ENCODE peak calls at places on chromosomes 4 and X, in ten cellular contexts. One of them, this sample, is unnamed.

GRCh38 chrX:21959362-21960051 is 19.0 kb downstream of the SMS start:
- DNase-seq in endodermal cell: peak; percentile 42
- DNase-seq in A549: no peak
- DNase-seq in GM23338: no peak
- DNase-seq in AG04450: no peak
- DNase-seq in astrocyte of the cerebellum: no peak
- DNase-seq in stomach: no peak
- DNase-seq in upper lobe of right lung: no peak
- DNase-seq in DND-41: no peak
- DNase-seq in cardiac muscle cell: no peak
- DNase-seq in this sample: no peak

GRCh38 chr4:76197971-76198410 is 15.6 kb downstream of the SCARB2 start:
- DNase-seq in endodermal cell: no peak
- DNase-seq in A549: no peak
- DNase-seq in GM23338: no peak
- DNase-seq in AG04450: peak; percentile 32
- DNase-seq in astrocyte of the cerebellum: peak; percentile 61
- DNase-seq in stomach: no peak
- DNase-seq in upper lobe of right lung: peak; percentile 71
- DNase-seq in DND-41: no peak
- DNase-seq in cardiac muscle cell: no peak
- DNase-seq in this sample: peak; percentile 56

GRCh38 chrX:103797691-103798090 is 21.1 kb downstream of the PLP1 start:
- DNase-seq in endodermal cell: no peak
- DNase-seq in A549: no peak
- DNase-seq in GM23338: no peak
- DNase-seq in AG04450: no peak
- DNase-seq in astrocyte of the cerebellum: no peak
- DNase-seq in stomach: no peak
- DNase-seq in upper lobe of right lung: no peak
- DNase-seq in DND-41: no peak
- DNase-seq in cardiac muscle cell: no peak
- DNase-seq in this sample: no peak

GRCh38 chr4:37537484-37537883 is 148.7 kb downstream of the RELL1 start:
- DNase-seq in endodermal cell: no peak
- DNase-seq in A549: no peak
- DNase-seq in GM23338: no peak
- DNase-seq in AG04450: no peak
- DNase-seq in astrocyte of the cerebellum: no peak
- DNase-seq in stomach: no peak
- DNase-seq in upper lobe of right lung: no peak
- DNase-seq in DND-41: no peak
- DNase-seq in cardiac muscle cell: no peak
- DNase-seq in this sample: no peak

GRCh38 chrX:67654301-67654700 is 110.5 kb downstream of the AR start:
- DNase-seq in endodermal cell: no peak
- DNase-seq in A549: no peak
- DNase-seq in GM23338: peak; percentile 4
- DNase-seq in AG04450: no peak
- DNase-seq in astrocyte of the cerebellum: no peak
- DNase-seq in stomach: peak; percentile 37
- DNase-seq in upper lobe of right lung: no peak
- DNase-seq in DND-41: no peak
- DNase-seq in cardiac muscle cell: no peak
- DNase-seq in this sample: no peak

GRCh38 chr4:110020139-110020538 is 107.5 kb downstream of the EGF start:
- DNase-seq in endodermal cell: peak; percentile 58
- DNase-seq in A549: no peak
- DNase-seq in GM23338: peak; percentile 57
- DNase-seq in AG04450: no peak
- DNase-seq in astrocyte of the cerebellum: peak; percentile 23
- DNase-seq in stomach: no peak
- DNase-seq in upper lobe of right lung: no peak
- DNase-seq in DND-41: no peak
- DNase-seq in cardiac muscle cell: peak; percentile 30
- DNase-seq in this sample: no peak

GRCh38 chr4:20044502-20044911 is 207.2 kb upstream of the SLIT2 start:
- DNase-seq in endodermal cell: no peak
- DNase-seq in A549: no peak
- DNase-seq in GM23338: no peak
- DNase-seq in AG04450: peak; percentile 4
- DNase-seq in astrocyte of the cerebellum: no peak
- DNase-seq in stomach: no peak
- DNase-seq in upper lobe of right lung: no peak
- DNase-seq in DND-41: no peak
- DNase-seq in cardiac muscle cell: no peak
- DNase-seq in this sample: no peak

GRCh38 chrX:86061407-86061806 is 14.0 kb upstream of the CHM start:
- DNase-seq in endodermal cell: no peak
- DNase-seq in A549: no peak
- DNase-seq in GM23338: no peak
- DNase-seq in AG04450: no peak
- DNase-seq in astrocyte of the cerebellum: no peak
- DNase-seq in stomach: no peak
- DNase-seq in upper lobe of right lung: no peak
- DNase-seq in DND-41: no peak
- DNase-seq in cardiac muscle cell: no peak
- DNase-seq in this sample: no peak

GRCh38 chr4:87068591-87069021 is 133.8 kb downstream of the AFF1 start:
- DNase-seq in endodermal cell: no peak
- DNase-seq in A549: no peak
- DNase-seq in GM23338: no peak
- DNase-seq in AG04450: no peak
- DNase-seq in astrocyte of the cerebellum: no peak
- DNase-seq in stomach: no peak
- DNase-seq in upper lobe of right lung: no peak
- DNase-seq in DND-41: no peak
- DNase-seq in cardiac muscle cell: no peak
- DNase-seq in this sample: no peak

GRCh38 chr4:90027565-90027964 is 99.6 kb upstream of the CCSER1 start:
- DNase-seq in endodermal cell: no peak
- DNase-seq in A549: no peak
- DNase-seq in GM23338: no peak
- DNase-seq in AG04450: no peak
- DNase-seq in astrocyte of the cerebellum: no peak
- DNase-seq in stomach: no peak
- DNase-seq in upper lobe of right lung: no peak
- DNase-seq in DND-41: no peak
- DNase-seq in cardiac muscle cell: no peak
- DNase-seq in this sample: no peak

GRCh38 chr4:90030202-90030601 is 97.0 kb upstream of the CCSER1 start:
- DNase-seq in endodermal cell: no peak
- DNase-seq in A549: no peak
- DNase-seq in GM23338: no peak
- DNase-seq in AG04450: no peak
- DNase-seq in astrocyte of the cerebellum: no peak
- DNase-seq in stomach: no peak
- DNase-seq in upper lobe of right lung: no peak
- DNase-seq in DND-41: no peak
- DNase-seq in cardiac muscle cell: no peak
- DNase-seq in this sample: no peak

GRCh38 chr4:90028460-90028859 is 98.7 kb upstream of the CCSER1 start:
- DNase-seq in endodermal cell: no peak
- DNase-seq in A549: no peak
- DNase-seq in GM23338: no peak
- DNase-seq in AG04450: no peak
- DNase-seq in astrocyte of the cerebellum: no peak
- DNase-seq in stomach: no peak
- DNase-seq in upper lobe of right lung: no peak
- DNase-seq in DND-41: no peak
- DNase-seq in cardiac muscle cell: no peak
- DNase-seq in this sample: no peak

GRCh38 chr4:90024519-90024918 is 102.7 kb upstream of the CCSER1 start:
- DNase-seq in endodermal cell: no peak
- DNase-seq in A549: no peak
- DNase-seq in GM23338: no peak
- DNase-seq in AG04450: no peak
- DNase-seq in astrocyte of the cerebellum: no peak
- DNase-seq in stomach: no peak
- DNase-seq in upper lobe of right lung: no peak
- DNase-seq in DND-41: no peak
- DNase-seq in cardiac muscle cell: no peak
- DNase-seq in this sample: no peak

GRCh38 chr4:90025248-90025647 is 101.9 kb upstream of the CCSER1 start:
- DNase-seq in endodermal cell: no peak
- DNase-seq in A549: peak; percentile 1
- DNase-seq in GM23338: peak; percentile 39
- DNase-seq in AG04450: no peak
- DNase-seq in astrocyte of the cerebellum: peak; percentile 2
- DNase-seq in stomach: no peak
- DNase-seq in upper lobe of right lung: no peak
- DNase-seq in DND-41: no peak
- DNase-seq in cardiac muscle cell: peak; percentile 17
- DNase-seq in this sample: no peak
- TF ChIP-seq CTCF in endodermal cell: peak; percentile 73
- TF ChIP-seq CTCF in A549: peak; percentile 14
- TF ChIP-seq CTCF in GM23338: no peak
- TF ChIP-seq CTCF in AG04450: peak; percentile 29
- TF ChIP-seq CTCF in astrocyte of the cerebellum: peak; percentile 24
- TF ChIP-seq CTCF in stomach: no peak
- TF ChIP-seq CTCF in upper lobe of right lung: peak; percentile 16
- TF ChIP-seq CTCF in DND-41: no peak
- TF ChIP-seq CTCF in cardiac muscle cell: peak; percentile 19
- TF ChIP-seq CTCF in this sample: peak; percentile 22

DNA sequence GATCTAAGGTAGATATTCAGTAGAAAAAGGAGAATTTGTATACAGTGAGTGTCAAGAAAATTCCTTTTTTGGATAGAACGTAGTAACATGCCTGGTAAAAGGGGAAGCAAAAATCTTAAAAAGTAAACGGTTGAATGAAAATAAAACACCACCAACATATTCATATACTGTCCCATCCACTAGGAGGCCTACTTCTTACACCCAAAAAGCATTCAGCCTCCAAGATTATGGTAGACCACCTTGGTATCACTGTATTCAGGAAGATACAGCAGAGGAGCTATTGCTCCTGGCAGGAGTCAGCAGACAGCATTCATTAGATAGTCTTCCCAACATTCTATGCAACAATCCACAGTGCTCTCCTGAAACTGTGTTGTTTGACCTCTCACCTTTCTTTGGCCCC is 274.6 kb upstream of the MAGEB2 start:
- DNase-seq in endodermal cell: no peak
- DNase-seq in A549: no peak
- DNase-seq in GM23338: peak; percentile 3
- DNase-seq in AG04450: no peak
- DNase-seq in astrocyte of the cerebellum: no peak
- DNase-seq in stomach: no peak
- DNase-seq in upper lobe of right lung: no peak
- DNase-seq in DND-41: no peak
- DNase-seq in cardiac muscle cell: no peak
- DNase-seq in this sample: no peak
- TF ChIP-seq CTCF in endodermal cell: peak; percentile 62
- TF ChIP-seq CTCF in A549: no peak
- TF ChIP-seq CTCF in GM23338: peak; percentile 40
- TF ChIP-seq CTCF in AG04450: no peak
- TF ChIP-seq CTCF in astrocyte of the cerebellum: no peak
- TF ChIP-seq CTCF in stomach: no peak
- TF ChIP-seq CTCF in upper lobe of right lung: no peak
- TF ChIP-seq CTCF in DND-41: no peak
- TF ChIP-seq CTCF in cardiac muscle cell: no peak
- TF ChIP-seq CTCF in this sample: no peak

GRCh38 chr4:159016527-159017137 is 86.2 kb upstream of the RAPGEF2 start:
- DNase-seq in endodermal cell: peak; percentile 88
- DNase-seq in A549: no peak
- DNase-seq in GM23338: peak; percentile 80
- DNase-seq in AG04450: no peak
- DNase-seq in astrocyte of the cerebellum: no peak
- DNase-seq in stomach: no peak
- DNase-seq in upper lobe of right lung: no peak
- DNase-seq in DND-41: no peak
- DNase-seq in cardiac muscle cell: peak; percentile 23
- DNase-seq in this sample: no peak
- TF ChIP-seq CTCF in endodermal cell: peak; percentile 50
- TF ChIP-seq CTCF in A549: no peak
- TF ChIP-seq CTCF in GM23338: peak; percentile 53
- TF ChIP-seq CTCF in AG04450: peak; percentile 41
- TF ChIP-seq CTCF in astrocyte of the cerebellum: peak; percentile 29
- TF ChIP-seq CTCF in stomach: no peak
- TF ChIP-seq CTCF in upper lobe of right lung: no peak
- TF ChIP-seq CTCF in DND-41: no peak
- TF ChIP-seq CTCF in cardiac muscle cell: peak; percentile 20
- TF ChIP-seq CTCF in this sample: no peak

GRCh38 chr4:112735474-112735951 is 98.6 kb downstream of the LARP7 start:
- DNase-seq in endodermal cell: no peak
- DNase-seq in A549: no peak
- DNase-seq in GM23338: no peak
- DNase-seq in AG04450: no peak
- DNase-seq in astrocyte of the cerebellum: no peak
- DNase-seq in stomach: no peak
- DNase-seq in upper lobe of right lung: no peak
- DNase-seq in DND-41: no peak
- DNase-seq in cardiac muscle cell: no peak
- DNase-seq in this sample: peak; percentile 42
- TF ChIP-seq CTCF in endodermal cell: peak; percentile 45
- TF ChIP-seq CTCF in A549: no peak
- TF ChIP-seq CTCF in GM23338: peak; percentile 17
- TF ChIP-seq CTCF in AG04450: no peak
- TF ChIP-seq CTCF in astrocyte of the cerebellum: no peak
- TF ChIP-seq CTCF in stomach: no peak
- TF ChIP-seq CTCF in upper lobe of right lung: no peak
- TF ChIP-seq CTCF in DND-41: no peak
- TF ChIP-seq CTCF in cardiac muscle cell: no peak
- TF ChIP-seq CTCF in this sample: no peak

GRCh38 chr4:121227254-121227867 is 63.2 kb upstream of the TNIP3 start:
- DNase-seq in endodermal cell: no peak
- DNase-seq in A549: no peak
- DNase-seq in GM23338: peak; percentile 36
- DNase-seq in AG04450: no peak
- DNase-seq in astrocyte of the cerebellum: no peak
- DNase-seq in stomach: no peak
- DNase-seq in upper lobe of right lung: no peak
- DNase-seq in DND-41: no peak
- DNase-seq in cardiac muscle cell: no peak
- DNase-seq in this sample: no peak
- TF ChIP-seq CTCF in endodermal cell: peak; percentile 60
- TF ChIP-seq CTCF in A549: no peak
- TF ChIP-seq CTCF in GM23338: no peak
- TF ChIP-seq CTCF in AG04450: no peak
- TF ChIP-seq CTCF in astrocyte of the cerebellum: no peak
- TF ChIP-seq CTCF in stomach: no peak
- TF ChIP-seq CTCF in upper lobe of right lung: peak; percentile 15
- TF ChIP-seq CTCF in DND-41: no peak
- TF ChIP-seq CTCF in cardiac muscle cell: no peak
- TF ChIP-seq CTCF in this sample: peak; percentile 63

DNA sequence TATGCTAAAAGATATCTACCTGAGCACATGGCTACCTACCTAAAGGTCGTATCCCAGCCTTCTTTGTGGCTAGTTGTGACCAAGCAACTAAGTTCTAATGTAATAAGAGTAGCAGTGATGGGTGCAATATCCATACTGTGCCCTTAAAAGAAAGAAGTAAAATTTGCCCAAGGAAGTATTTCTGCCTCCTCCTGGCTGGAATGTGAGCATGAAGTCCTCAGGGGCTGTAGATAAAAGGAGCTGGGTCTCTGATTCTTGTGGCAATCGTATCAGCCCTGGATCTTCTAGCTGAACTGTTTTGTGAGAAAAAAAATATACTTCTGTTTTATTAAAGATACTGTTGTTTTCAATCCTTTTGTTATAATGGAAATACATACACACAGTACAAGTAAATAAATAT is 217.4 kb downstream of the GPAT3 start:
- DNase-seq in endodermal cell: no peak
- DNase-seq in A549: no peak
- DNase-seq in GM23338: peak; percentile 59
- DNase-seq in AG04450: no peak
- DNase-seq in astrocyte of the cerebellum: no peak
- DNase-seq in stomach: no peak
- DNase-seq in upper lobe of right lung: no peak
- DNase-seq in DND-41: no peak
- DNase-seq in cardiac muscle cell: no peak
- DNase-seq in this sample: no peak
- TF ChIP-seq CTCF in endodermal cell: peak; percentile 71
- TF ChIP-seq CTCF in A549: no peak
- TF ChIP-seq CTCF in GM23338: peak; percentile 64
- TF ChIP-seq CTCF in AG04450: no peak
- TF ChIP-seq CTCF in astrocyte of the cerebellum: no peak
- TF ChIP-seq CTCF in stomach: no peak
- TF ChIP-seq CTCF in upper lobe of right lung: no peak
- TF ChIP-seq CTCF in DND-41: no peak
- TF ChIP-seq CTCF in cardiac muscle cell: no peak
- TF ChIP-seq CTCF in this sample: no peak